ENCODE peak calls at places on chromosomes 2 and 18, in ten cellular contexts. One of them, this sample, is unnamed.

GRCh38 chr2:27640722-27641245 is 11.9 kb downstream of the GPN1 start:
- DNase-seq in CD4-positive, alpha-beta T cell: no peak
- DNase-seq in heart left ventricle: no peak
- DNase-seq in stomach: no peak
- DNase-seq in tibial nerve: no peak
- DNase-seq in choroid plexus epithelial cell: no peak
- DNase-seq in CD8-positive, alpha-beta T cell: no peak
- DNase-seq in H9: no peak
- DNase-seq in GM20000: no peak
- DNase-seq in AG09319: no peak
- DNase-seq in this sample: no peak

GRCh38 chr2:207819021-207819687 is 49.4 kb upstream of the FZD5 start:
- DNase-seq in CD4-positive, alpha-beta T cell: no peak
- DNase-seq in H9: no peak
- DNase-seq in AG09319: no peak
- DNase-seq in heart left ventricle: no peak
- DNase-seq in tibial nerve: no peak
- DNase-seq in choroid plexus epithelial cell: no peak
- DNase-seq in GM20000: no peak
- DNase-seq in CD8-positive, alpha-beta T cell: no peak
- DNase-seq in stomach: no peak
- DNase-seq in this sample: no peak

GRCh38 chr18:5294113-5294617 is 1.4 kb downstream of the ZBTB14 start:
- DNase-seq in CD8-positive, alpha-beta T cell: no peak
- DNase-seq in heart left ventricle: no peak
- DNase-seq in H9: no peak
- DNase-seq in GM20000: no peak
- DNase-seq in CD4-positive, alpha-beta T cell: peak
- DNase-seq in stomach: peak
- DNase-seq in AG09319: no peak
- DNase-seq in choroid plexus epithelial cell: peak
- DNase-seq in tibial nerve: no peak
- DNase-seq in this sample: no peak

GRCh38 chr2:16662440-16662839 is 3.2 kb downstream of the CYRIA start:
- DNase-seq in tibial nerve: no peak
- DNase-seq in choroid plexus epithelial cell: peak
- DNase-seq in AG09319: no peak
- DNase-seq in CD4-positive, alpha-beta T cell: no peak
- DNase-seq in stomach: no peak
- DNase-seq in CD8-positive, alpha-beta T cell: no peak
- DNase-seq in H9: no peak
- DNase-seq in GM20000: no peak
- DNase-seq in heart left ventricle: no peak
- DNase-seq in this sample: no peak

GRCh38 chr2:214325404-214325803 is 85.5 kb upstream of the VWC2L start:
- DNase-seq in AG09319: no peak
- DNase-seq in stomach: no peak
- DNase-seq in GM20000: no peak
- DNase-seq in CD8-positive, alpha-beta T cell: no peak
- DNase-seq in CD4-positive, alpha-beta T cell: no peak
- DNase-seq in tibial nerve: no peak
- DNase-seq in heart left ventricle: no peak
- DNase-seq in H9: no peak
- DNase-seq in choroid plexus epithelial cell: no peak
- DNase-seq in this sample: no peak

GRCh38 chr2:122539920-122540319 is 784.5 kb downstream of the TSN start:
- DNase-seq in tibial nerve: no peak
- DNase-seq in AG09319: no peak
- DNase-seq in CD4-positive, alpha-beta T cell: no peak
- DNase-seq in choroid plexus epithelial cell: no peak
- DNase-seq in H9: no peak
- DNase-seq in stomach: no peak
- DNase-seq in GM20000: no peak
- DNase-seq in CD8-positive, alpha-beta T cell: no peak
- DNase-seq in heart left ventricle: no peak
- DNase-seq in this sample: no peak

GRCh38 chr2:58571181-58571852 is 330.2 kb upstream of the FANCL start:
- DNase-seq in AG09319: peak
- DNase-seq in CD4-positive, alpha-beta T cell: no peak
- DNase-seq in H9: peak
- DNase-seq in stomach: no peak
- DNase-seq in tibial nerve: peak
- DNase-seq in heart left ventricle: no peak
- DNase-seq in choroid plexus epithelial cell: peak
- DNase-seq in CD8-positive, alpha-beta T cell: no peak
- DNase-seq in GM20000: peak
- DNase-seq in this sample: peak

GRCh38 chr18:11065061-11065460 is 84.3 kb downstream of the PIEZO2 start:
- DNase-seq in tibial nerve: no peak
- DNase-seq in choroid plexus epithelial cell: no peak
- DNase-seq in stomach: no peak
- DNase-seq in AG09319: no peak
- DNase-seq in CD4-positive, alpha-beta T cell: no peak
- DNase-seq in CD8-positive, alpha-beta T cell: no peak
- DNase-seq in H9: no peak
- DNase-seq in GM20000: no peak
- DNase-seq in heart left ventricle: no peak
- DNase-seq in this sample: no peak

GRCh38 chr2:133674433-133675331 is 106.4 kb upstream of the NCKAP5 start:
- DNase-seq in GM20000: no peak
- DNase-seq in heart left ventricle: peak
- DNase-seq in choroid plexus epithelial cell: peak
- DNase-seq in stomach: peak
- DNase-seq in CD8-positive, alpha-beta T cell: no peak
- DNase-seq in H9: peak
- DNase-seq in CD4-positive, alpha-beta T cell: no peak
- DNase-seq in tibial nerve: peak
- DNase-seq in AG09319: peak
- DNase-seq in this sample: peak

GRCh38 chr2:29182334-29182733 is 67.1 kb downstream of the CLIP4 start:
- DNase-seq in CD8-positive, alpha-beta T cell: no peak
- DNase-seq in AG09319: no peak
- DNase-seq in CD4-positive, alpha-beta T cell: no peak
- DNase-seq in H9: no peak
- DNase-seq in tibial nerve: no peak
- DNase-seq in GM20000: no peak
- DNase-seq in stomach: no peak
- DNase-seq in choroid plexus epithelial cell: no peak
- DNase-seq in heart left ventricle: no peak
- DNase-seq in this sample: no peak

GRCh38 chr2:226366920-226367319 is 432.7 kb downstream of the IRS1 start:
- DNase-seq in choroid plexus epithelial cell: no peak
- DNase-seq in H9: no peak
- DNase-seq in GM20000: no peak
- DNase-seq in heart left ventricle: no peak
- DNase-seq in stomach: no peak
- DNase-seq in CD8-positive, alpha-beta T cell: no peak
- DNase-seq in AG09319: no peak
- DNase-seq in CD4-positive, alpha-beta T cell: no peak
- DNase-seq in tibial nerve: no peak
- DNase-seq in this sample: no peak

GRCh38 chr2:25312958-25313710 is 28.6 kb downstream of the DNMT3A start:
- DNase-seq in CD4-positive, alpha-beta T cell: no peak
- DNase-seq in GM20000: no peak
- DNase-seq in CD8-positive, alpha-beta T cell: no peak
- DNase-seq in choroid plexus epithelial cell: no peak
- DNase-seq in tibial nerve: no peak
- DNase-seq in H9: no peak
- DNase-seq in heart left ventricle: no peak
- DNase-seq in AG09319: no peak
- DNase-seq in stomach: no peak
- DNase-seq in this sample: no peak

GRCh38 chr2:225820828-225821227 is 421.3 kb downstream of the NYAP2 start:
- DNase-seq in H9: no peak
- DNase-seq in tibial nerve: no peak
- DNase-seq in heart left ventricle: no peak
- DNase-seq in choroid plexus epithelial cell: no peak
- DNase-seq in stomach: no peak
- DNase-seq in AG09319: no peak
- DNase-seq in CD4-positive, alpha-beta T cell: no peak
- DNase-seq in GM20000: no peak
- DNase-seq in CD8-positive, alpha-beta T cell: no peak
- DNase-seq in this sample: peak

GRCh38 chr2:61096438-61096837 is 30.8 kb downstream of the SANBR start:
- DNase-seq in AG09319: no peak
- DNase-seq in H9: no peak
- DNase-seq in CD8-positive, alpha-beta T cell: no peak
- DNase-seq in stomach: no peak
- DNase-seq in heart left ventricle: no peak
- DNase-seq in CD4-positive, alpha-beta T cell: no peak
- DNase-seq in GM20000: no peak
- DNase-seq in tibial nerve: no peak
- DNase-seq in choroid plexus epithelial cell: no peak
- DNase-seq in this sample: no peak

GRCh38 chr2:144358979-144359541 is 160.9 kb downstream of the ZEB2 start:
- DNase-seq in choroid plexus epithelial cell: peak
- DNase-seq in tibial nerve: no peak
- DNase-seq in stomach: no peak
- DNase-seq in CD4-positive, alpha-beta T cell: no peak
- DNase-seq in H9: no peak
- DNase-seq in AG09319: no peak
- DNase-seq in heart left ventricle: no peak
- DNase-seq in GM20000: peak
- DNase-seq in CD8-positive, alpha-beta T cell: no peak
- DNase-seq in this sample: peak

DNA sequence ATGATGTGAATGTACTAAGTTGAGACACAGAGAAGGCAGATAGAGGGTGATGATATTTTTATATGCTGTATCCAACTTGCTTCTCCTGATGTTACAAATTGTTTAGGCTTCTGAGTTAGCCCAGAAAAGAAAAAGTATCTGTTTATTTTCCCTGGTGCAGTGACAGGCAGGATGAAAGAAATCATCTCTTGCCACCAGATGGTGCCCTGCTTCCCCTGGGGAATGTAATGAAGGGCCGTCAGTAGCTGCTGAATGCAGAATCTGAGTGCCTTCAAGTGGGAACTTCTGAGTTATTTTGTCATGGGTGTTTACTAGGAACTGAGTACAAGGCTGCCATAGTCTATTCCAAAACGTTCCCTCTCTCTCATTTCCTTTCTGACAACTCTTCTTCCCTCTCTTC is 525.6 kb downstream of the MBD2 start:
- DNase-seq in CD4-positive, alpha-beta T cell: no peak
- DNase-seq in CD8-positive, alpha-beta T cell: no peak
- DNase-seq in GM20000: peak
- DNase-seq in heart left ventricle: peak
- DNase-seq in choroid plexus epithelial cell: peak
- DNase-seq in H9: peak
- DNase-seq in AG09319: peak
- DNase-seq in tibial nerve: no peak
- DNase-seq in stomach: peak
- DNase-seq in this sample: peak
- TF ChIP-seq CTCF in CD4-positive, alpha-beta T cell: no peak
- TF ChIP-seq CTCF in CD8-positive, alpha-beta T cell: no peak
- TF ChIP-seq CTCF in GM20000: no peak
- TF ChIP-seq CTCF in heart left ventricle: peak
- TF ChIP-seq CTCF in choroid plexus epithelial cell: peak
- TF ChIP-seq CTCF in H9: peak
- TF ChIP-seq CTCF in AG09319: peak
- TF ChIP-seq CTCF in tibial nerve: no peak
- TF ChIP-seq CTCF in stomach: peak
- TF ChIP-seq CTCF in this sample: peak

DNA sequence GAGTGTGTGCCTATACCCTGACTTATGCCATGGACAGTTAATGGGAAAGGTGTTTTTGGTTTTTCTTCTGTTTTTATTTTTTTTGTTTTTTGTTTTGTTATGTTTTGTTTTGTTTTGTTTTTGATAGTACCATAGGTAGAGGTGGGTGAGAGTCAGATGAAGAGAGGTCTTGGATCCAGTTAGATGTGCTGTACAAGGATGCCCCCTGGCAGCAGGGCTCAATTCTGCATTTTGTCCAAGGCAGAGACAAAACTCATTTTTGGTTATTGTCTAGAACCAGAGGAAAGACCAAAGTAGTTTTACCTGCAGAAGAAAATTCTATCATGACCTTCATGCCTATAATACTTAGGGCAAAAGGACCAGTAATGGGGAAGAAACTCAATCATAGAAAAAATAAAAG is 48.5 kb downstream of the SLC5A7 start:
- DNase-seq in heart left ventricle: no peak
- DNase-seq in choroid plexus epithelial cell: no peak
- DNase-seq in tibial nerve: no peak
- DNase-seq in stomach: no peak
- DNase-seq in H9: no peak
- DNase-seq in AG09319: no peak
- DNase-seq in CD8-positive, alpha-beta T cell: no peak
- DNase-seq in CD4-positive, alpha-beta T cell: no peak
- DNase-seq in GM20000: no peak
- DNase-seq in this sample: no peak
- TF ChIP-seq CTCF in heart left ventricle: no peak
- TF ChIP-seq CTCF in choroid plexus epithelial cell: no peak
- TF ChIP-seq CTCF in tibial nerve: no peak
- TF ChIP-seq CTCF in stomach: peak
- TF ChIP-seq CTCF in H9: no peak
- TF ChIP-seq CTCF in AG09319: no peak
- TF ChIP-seq CTCF in CD8-positive, alpha-beta T cell: no peak
- TF ChIP-seq CTCF in CD4-positive, alpha-beta T cell: no peak
- TF ChIP-seq CTCF in GM20000: no peak
- TF ChIP-seq CTCF in this sample: no peak

GRCh38 chr2:219576505-219577388 is 4.6 kb downstream of the INHA start:
- DNase-seq in AG09319: no peak
- DNase-seq in tibial nerve: no peak
- DNase-seq in H9: peak
- DNase-seq in stomach: no peak
- DNase-seq in heart left ventricle: no peak
- DNase-seq in CD8-positive, alpha-beta T cell: no peak
- DNase-seq in CD4-positive, alpha-beta T cell: no peak
- DNase-seq in choroid plexus epithelial cell: no peak
- DNase-seq in GM20000: no peak
- DNase-seq in this sample: no peak
- TF ChIP-seq CTCF in AG09319: no peak
- TF ChIP-seq CTCF in tibial nerve: no peak
- TF ChIP-seq CTCF in H9: no peak
- TF ChIP-seq CTCF in stomach: no peak
- TF ChIP-seq CTCF in heart left ventricle: no peak
- TF ChIP-seq CTCF in CD8-positive, alpha-beta T cell: no peak
- TF ChIP-seq CTCF in CD4-positive, alpha-beta T cell: no peak
- TF ChIP-seq CTCF in choroid plexus epithelial cell: no peak
- TF ChIP-seq CTCF in GM20000: no peak
- TF ChIP-seq CTCF in this sample: no peak

DNA sequence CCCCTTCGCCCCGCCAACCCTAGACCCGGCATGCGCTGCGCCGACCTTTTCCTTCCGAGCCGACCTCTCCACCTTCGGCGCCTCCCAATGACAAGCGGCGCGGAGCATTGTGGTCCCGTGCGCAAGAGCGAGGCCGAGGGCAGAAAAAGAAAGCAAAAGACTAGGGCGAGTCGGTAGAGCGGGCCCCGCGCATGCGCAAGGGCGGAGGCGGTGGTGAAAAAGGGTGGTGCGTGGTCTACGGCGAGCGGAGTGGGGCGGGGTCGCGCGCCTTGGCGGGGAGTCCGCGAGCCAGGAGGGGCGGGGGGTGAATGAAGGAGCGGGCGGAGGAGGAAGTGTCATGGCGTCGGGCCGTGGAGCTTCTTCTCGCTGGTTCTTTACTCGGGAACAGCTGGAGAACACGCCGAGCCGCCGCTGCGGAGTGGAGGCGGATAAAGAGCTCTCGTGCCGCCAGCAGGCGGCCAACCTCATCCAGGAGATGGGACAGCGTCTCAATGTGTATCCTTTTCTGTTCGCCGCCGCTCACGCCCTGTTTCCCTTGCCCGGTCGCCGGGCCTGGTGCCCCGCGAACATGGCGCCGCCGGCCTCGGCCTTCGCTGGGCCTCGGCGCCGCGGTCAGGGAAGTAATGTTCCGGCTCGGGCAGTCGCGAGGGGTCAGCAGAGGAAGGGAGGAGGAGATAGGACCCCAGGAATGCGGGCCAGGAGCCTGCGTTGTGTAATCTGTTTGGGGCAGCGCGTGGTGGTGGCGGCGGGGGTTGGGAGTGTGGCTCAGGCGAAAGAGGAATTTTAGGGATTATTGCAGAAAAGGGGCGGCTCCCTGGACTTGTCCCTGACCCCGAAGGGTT is at the start of gene CCNT2:
- DNase-seq in tibial nerve: peak
- DNase-seq in H9: peak
- DNase-seq in CD4-positive, alpha-beta T cell: peak
- DNase-seq in CD8-positive, alpha-beta T cell: peak
- DNase-seq in choroid plexus epithelial cell: peak
- DNase-seq in heart left ventricle: peak
- DNase-seq in GM20000: peak
- DNase-seq in stomach: peak
- DNase-seq in AG09319: peak
- DNase-seq in this sample: peak
- TF ChIP-seq CTCF in tibial nerve: peak
- TF ChIP-seq CTCF in H9: no peak
- TF ChIP-seq CTCF in CD4-positive, alpha-beta T cell: no peak
- TF ChIP-seq CTCF in CD8-positive, alpha-beta T cell: no peak
- TF ChIP-seq CTCF in choroid plexus epithelial cell: no peak
- TF ChIP-seq CTCF in heart left ventricle: no peak
- TF ChIP-seq CTCF in GM20000: no peak
- TF ChIP-seq CTCF in stomach: no peak
- TF ChIP-seq CTCF in AG09319: no peak
- TF ChIP-seq CTCF in this sample: no peak

This sample was measured in fibroblast of the aortic adventitia.